ENCODE peak calls at places on chromosomes 16 and 17, in ten cellular contexts. I is GM19239; G is stimulated activated CD8-positive, alpha-beta memory T cell treated with anti-CD3 and anti-CD28 coated beads, Interleukin-4, amount 100 ng/mL, for 4 hours; C is A172; J is effector memory CD4-positive, alpha-beta T cell; S is GM18507; W is testis; B is DMS79; Q is skeletal muscle cell; K is Daoy. O is an unnamed sample.

GRCh38 chr16:75567911-75568310 is 1.7 kb downstream of the GABARAPL2 start:
- DNase-seq in W (no peak), J (no peak), Q (no peak), B (no peak), G (no peak), I (no peak), C (no peak), S (no peak), K (no peak), O (no peak)

GRCh38 chr17:17044846-17045561 is 2.7 kb downstream of the MPRIP start:
- DNase-seq in K (peak; percentile 79), Q (peak; percentile 62), W (peak; percentile 70), C (peak; percentile 88), J (no peak), B (peak; percentile 34), S (no peak), I (no peak), G (no peak), O (no peak)

GRCh38 chr17:40922239-40922638 is 15.2 kb downstream of the KRT23 start:
- DNase-seq in C (peak; percentile 86), J (no peak), S (no peak), G (no peak), Q (peak; percentile 47), I (no peak), W (peak; percentile 46), B (no peak), K (peak; percentile 86), O (no peak)

GRCh38 chr16:3610698-3611144 is 685 bp downstream of the SLX4 start:
- DNase-seq in C (peak; percentile 21), J (no peak), S (no peak), Q (no peak), I (no peak), W (no peak), B (no peak), K (no peak), G (no peak), O (no peak)

GRCh38 chr16:86261379-86261778 is 248.9 kb upstream of the FOXF1 start:
- DNase-seq in K (peak; percentile 54), Q (no peak), G (no peak), W (peak; percentile 36), S (no peak), B (no peak), C (peak; percentile 82), J (no peak), I (no peak), O (no peak)

GRCh38 chr16:71746442-71747046 is 22.0 kb upstream of the PHLPP2 start:
- DNase-seq in I (peak; percentile 34), S (peak; percentile 18), G (no peak), C (peak; percentile 36), J (no peak), W (no peak), Q (no peak), B (no peak), K (peak; percentile 5), O (peak; percentile 23)

GRCh38 chr16:23296994-23297393 is 5.1 kb upstream of the SCNN1B start:
- DNase-seq in K (no peak), G (no peak), I (peak; percentile 44), S (peak; percentile 17), J (no peak), Q (no peak), C (peak; percentile 37), W (peak; percentile 22), B (no peak), O (peak; percentile 40)

GRCh38 chr17:28712037-28712704 is 483 bp upstream of the PROCA1 start:
- DNase-seq in S (no peak), W (peak; percentile 36), K (no peak), J (peak; percentile 49), C (no peak), G (no peak), Q (no peak), I (peak; percentile 62), B (peak; percentile 21), O (peak; percentile 68)

GRCh38 chr17:39763046-39763800 is 25.5 kb downstream of the GRB7 start:
- DNase-seq in C (no peak), J (no peak), S (no peak), W (no peak), K (no peak), G (no peak), I (no peak), Q (no peak), B (no peak), O (no peak)

GRCh38 chr17:75722076-75722475 is 817 bp downstream of the ITGB4 start:
- DNase-seq in G (no peak), W (no peak), J (no peak), S (no peak), I (no peak), Q (no peak), K (no peak), B (no peak), C (no peak), O (no peak)

GRCh38 chr17:29155235-29155965 is 24.8 kb downstream of the MYO18A start:
- DNase-seq in W (no peak), B (no peak), S (no peak), J (no peak), I (no peak), Q (no peak), G (peak; percentile 50), C (peak; percentile 85), K (peak; percentile 92), O (no peak)

GRCh38 chr16:30600215-30600614 is 10.0 kb downstream of the ZNF689 start:
- DNase-seq in C (no peak), G (no peak), J (no peak), W (no peak), B (peak; percentile 64), K (no peak), S (no peak), Q (no peak), I (no peak), O (no peak)

GRCh38 chr17:30093463-30094147 is 23.0 kb upstream of the NSRP1 start:
- DNase-seq in I (peak; percentile 45), G (no peak), W (peak; percentile 73), C (peak; percentile 73), B (peak; percentile 19), Q (no peak), J (peak; percentile 5), S (peak; percentile 51), K (peak; percentile 53), O (peak; percentile 51)

O was measured in GM12891.